ENCODE peak calls at places on chromosomes 13 and 19, in ten cellular contexts. M is CD8-positive, alpha-beta T cell; G is upper lobe of right lung; Z is bronchial epithelial cell; O is heart right ventricle; L is PC-3; H is suprapubic skin; D is transverse colon; N is pancreas; P is breast epithelium. I is an unnamed sample.

GRCh38 chr13:114151565-114152284 is 19.3 kb upstream of the RASA3 start:
- DNase-seq in M (peak; percentile 76), G (peak; percentile 87), Z (peak; percentile 76), O (no peak), L (peak; percentile 84), H (no peak), D (peak; percentile 92), N (peak; percentile 35), P (no peak), I (no peak)

GRCh38 chr19:54481326-54481930 is 8.3 kb upstream of the CDC42EP5 start:
- DNase-seq in M (peak; percentile 61), G (no peak), Z (peak; percentile 30), O (peak; percentile 27), L (peak; percentile 60), H (no peak), D (no peak), N (no peak), P (no peak), I (no peak)

GRCh38 chr19:17777840-17778620 is 16.9 kb upstream of the B3GNT3 start:
- DNase-seq in M (no peak), G (peak; percentile 90), Z (peak; percentile 58), O (no peak), L (peak; percentile 94), H (no peak), D (peak; percentile 80), N (no peak), P (no peak), I (peak; percentile 50)

GRCh38 chr13:24212674-24213073 is 52.2 kb downstream of the SPATA13 start:
- DNase-seq in M (no peak), G (no peak), Z (no peak), O (no peak), L (no peak), H (no peak), D (no peak), N (peak; percentile 36), P (no peak), I (no peak)

GRCh38 chr13:40653558-40654318 is 12.7 kb downstream of the FOXO1 start:
- DNase-seq in M (no peak), G (no peak), Z (no peak), O (no peak), L (no peak), H (no peak), D (no peak), N (no peak), P (no peak), I (no peak)

GRCh38 chr13:109509154-109509905 is 277.1 kb downstream of the IRS2 start:
- DNase-seq in M (no peak), G (no peak), Z (peak; percentile 52), O (no peak), L (peak; percentile 38), H (no peak), D (no peak), N (no peak), P (no peak), I (no peak)

GRCh38 chr19:6767357-6768235 is at the start of gene SH2D3A:
- DNase-seq in M (peak; percentile 97), G (peak; percentile 96), Z (peak; percentile 90), O (peak; percentile 41), L (peak; percentile 99), H (peak; percentile 91), D (peak; percentile 98), N (peak; percentile 98), P (peak; percentile 94), I (peak; percentile 51)

GRCh38 chr19:36821758-36822157 is 16.4 kb downstream of the ZNF790 start:
- DNase-seq in M (no peak), G (no peak), Z (no peak), O (no peak), L (no peak), H (no peak), D (no peak), N (no peak), P (no peak), I (no peak)

GRCh38 chr13:89214115-89214514 is 1542.9 kb downstream of the SLITRK5 start:
- DNase-seq in M (no peak), G (no peak), Z (no peak), O (no peak), L (no peak), H (no peak), D (no peak), N (no peak), P (no peak), I (no peak)

GRCh38 chr13:41500501-41500900 is 43.2 kb downstream of the RGCC start:
- DNase-seq in M (peak; percentile 62), G (no peak), Z (peak; percentile 73), O (no peak), L (peak; percentile 39), H (no peak), D (peak; percentile 42), N (no peak), P (no peak), I (peak; percentile 33)

GRCh38 chr19:49801966-49802661 is 11.0 kb downstream of the FUZ start:
- DNase-seq in M (no peak), G (no peak), Z (no peak), O (peak; percentile 93), L (no peak), H (peak; percentile 90), D (peak; percentile 76), N (peak; percentile 96), P (peak; percentile 88), I (peak; percentile 94)

GRCh38 chr13:98207411-98207810 is 30.3 kb upstream of the RNF113B start:
- DNase-seq in M (no peak), G (no peak), Z (peak; percentile 13), O (peak; percentile 19), L (no peak), H (no peak), D (no peak), N (no peak), P (no peak), I (no peak)

GRCh38 chr19:33401683-33402420 is 28.3 kb downstream of the CEBPG start:
- DNase-seq in M (no peak), G (peak; percentile 57), Z (no peak), O (no peak), L (no peak), H (peak; percentile 52), D (no peak), N (peak; percentile 62), P (peak; percentile 36), I (no peak)

DNA sequence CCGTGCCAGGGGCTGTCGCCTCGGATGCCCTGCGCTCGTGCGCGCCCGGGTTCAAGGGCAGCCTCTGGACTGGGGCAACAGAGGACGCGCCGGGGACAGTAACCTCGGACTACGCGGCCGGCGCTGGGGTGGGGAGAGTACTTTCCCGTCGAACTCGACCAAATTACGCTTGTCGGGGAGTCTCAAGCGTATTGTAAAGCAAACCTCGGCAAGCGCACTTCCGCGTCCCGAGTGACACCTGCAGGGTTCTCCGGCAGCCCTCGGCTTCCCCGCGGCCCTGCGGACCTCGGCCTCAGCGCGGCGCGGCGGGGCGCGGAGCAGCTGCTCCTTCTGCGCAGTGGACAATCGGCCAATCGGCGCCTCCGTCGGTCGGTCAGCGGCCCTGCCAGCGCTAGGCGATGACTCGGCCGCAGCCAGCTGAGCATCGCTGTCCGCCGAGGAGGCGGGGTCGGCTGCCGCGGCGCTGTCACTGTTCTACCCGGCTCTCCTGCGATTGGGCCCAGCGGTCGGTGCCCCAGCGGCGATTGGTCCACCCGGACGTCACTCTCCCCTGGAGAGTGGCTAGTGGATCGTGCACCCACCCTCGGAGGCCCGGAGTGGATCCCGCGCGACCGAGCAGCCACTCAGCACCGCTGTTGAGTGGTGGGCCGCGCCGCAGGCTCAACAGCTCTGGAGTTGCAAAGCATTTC is at the start of gene SLC46A3:
- DNase-seq in M (peak; percentile 99), G (peak; percentile 99), Z (peak; percentile 79), O (peak; percentile 100), L (peak; percentile 84), H (peak; percentile 99), D (peak; percentile 99), N (peak; percentile 98), P (peak; percentile 97), I (peak; percentile 100)
- TF ChIP-seq CTCF in M (no peak), G (peak; percentile 28), Z (no peak), O (no peak), L (no peak), H (no peak), D (no peak), N (no peak), P (no peak), I (peak; percentile 38)

DNA sequence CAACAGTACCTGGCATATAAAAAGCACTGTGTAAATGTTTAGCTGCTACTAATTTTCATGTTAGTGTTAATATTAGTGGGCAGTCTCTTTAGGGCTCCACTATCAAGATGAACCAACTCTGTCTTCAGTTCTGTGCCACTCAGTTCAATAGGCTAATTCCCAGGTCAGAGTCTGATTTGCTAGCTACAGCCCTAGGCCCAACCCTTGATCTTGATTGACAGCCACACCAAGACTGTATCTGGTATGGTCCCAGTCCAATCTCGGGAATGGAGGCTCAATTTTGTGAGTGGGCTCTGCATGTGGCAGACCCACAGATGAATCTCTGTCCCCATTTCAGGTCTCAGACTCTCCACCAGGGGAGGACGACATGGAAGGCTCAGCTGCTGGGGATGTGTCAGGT is 46.1 kb downstream of the MAP4K1 start:
- DNase-seq in M (no peak), G (no peak), Z (no peak), O (no peak), L (no peak), H (no peak), D (no peak), N (no peak), P (no peak), I (no peak)
- H3K27me3 ChIP-seq in M (no peaks in the 10 kb centered on the region), G (no peaks in the 10 kb centered on the region), Z (no peaks in the 10 kb centered on the region), O (no peaks in the 10 kb centered on the region), L (no peaks in the 10 kb centered on the region), H (no peaks in the 10 kb centered on the region), D (no peaks in the 10 kb centered on the region), N (no peaks in the 10 kb centered on the region), P (no peaks in the 10 kb centered on the region), I (peaks cover 28% of the 10 kb centered on the region)

GRCh38 chr13:29849731-29850212 is 645 bp downstream of the UBL3 start:
- DNase-seq in M (peak; percentile 63), G (peak; percentile 86), Z (peak; percentile 70), O (peak; percentile 62), L (peak; percentile 55), H (peak; percentile 85), D (peak; percentile 69), N (peak; percentile 89), P (peak; percentile 65), I (peak; percentile 45)

GRCh38 chr13:29849071-29849541 is 1.3 kb downstream of the UBL3 start:
- DNase-seq in M (peak; percentile 52), G (no peak), Z (peak; percentile 45), O (peak; percentile 8), L (peak; percentile 40), H (no peak), D (peak; percentile 31), N (no peak), P (no peak), I (no peak)

GRCh38 chr13:29852464-29853054 is 2.1 kb upstream of the UBL3 start:
- DNase-seq in M (no peak), G (no peak), Z (no peak), O (no peak), L (no peak), H (no peak), D (no peak), N (no peak), P (no peak), I (no peak)

GRCh38 chr13:29853131-29853530 is 2.7 kb upstream of the UBL3 start:
- DNase-seq in M (no peak), G (no peak), Z (no peak), O (no peak), L (no peak), H (no peak), D (no peak), N (no peak), P (no peak), I (no peak)

GRCh38 chr13:29850213-29850898 is at the start of gene UBL3:
- DNase-seq in M (peak; percentile 96), G (peak; percentile 98), Z (peak; percentile 88), O (peak; percentile 97), L (peak; percentile 93), H (peak; percentile 98), D (peak; percentile 98), N (peak; percentile 97), P (peak; percentile 96), I (peak; percentile 96)
- TF ChIP-seq CTCF in M (no peak), G (no peak), Z (no peak), O (no peak), L (no peak), H (no peak), D (no peak), N (no peak), P (no peak), I (no peak)

GRCh38 chr19:19211499-19212432 is at the start of gene NCAN:
- DNase-seq in M (no peak), G (no peak), Z (no peak), O (no peak), L (no peak), H (no peak), D (no peak), N (no peak), P (no peak), I (no peak)
- H3K27me3 ChIP-seq in M (peaks cover 30% of the 10 kb centered on the region), G (peaks cover 29% of the 10 kb centered on the region), Z (peaks cover 13% of the 10 kb centered on the region), O (no peaks in the 10 kb centered on the region), L (peaks cover 8% of the 10 kb centered on the region), H (peaks cover 68% of the 10 kb centered on the region), D (peaks cover 67% of the 10 kb centered on the region), N (peaks cover 21% of the 10 kb centered on the region), P (peaks cover 62% of the 10 kb centered on the region), I (peaks cover 93% of the 10 kb centered on the region)

I was measured in left ventricle myocardium inferior.